ENCODE peak calls at places on chromosomes 16 and 17, in ten cellular contexts. V is kidney tubule cell; W is activated gamma-delta T cell treated with Interleukin-2 at 50 U/mL for 16 hours; O is dermis microvascular lymphatic vessel endothelial cell; B is mucosa of descending colon; R is NCI-H226; C is activated CD4-positive, CD25-positive, alpha-beta regulatory T cell; M is H54; A is lung; Z is left kidney. L is an unnamed sample.

GRCh38 chr17:32515677-32516383 is 29.0 kb downstream of the CDK5R1 start:
- DNase-seq in V (peak), W (no peak), O (no peak), B (no peak), R (no peak), C (no peak), M (no peak), A (no peak), Z (no peak), L (no peak)

GRCh38 chr17:49741692-49742076 is 22.2 kb downstream of the FAM117A start:
- DNase-seq in V (no peak), W (no peak), O (no peak), B (no peak), R (no peak), C (no peak), M (no peak), A (no peak), Z (no peak), L (no peak)

GRCh38 chr16:89502319-89502843 is 5.8 kb upstream of the SPG7 start:
- DNase-seq in V (peak), W (no peak), O (peak), B (peak), R (peak), C (no peak), M (peak), A (peak), Z (peak), L (no peak)

GRCh38 chr17:31318298-31319190 is 2.9 kb downstream of the EVI2A start:
- DNase-seq in V (peak), W (peak), O (no peak), B (no peak), R (peak), C (no peak), M (no peak), A (peak), Z (no peak), L (no peak)

GRCh38 chr17:76369804-76370203 is 14.6 kb upstream of the SPHK1 start:
- DNase-seq in V (no peak), W (no peak), O (no peak), B (no peak), R (no peak), C (no peak), M (no peak), A (no peak), Z (peak), L (peak)

GRCh38 chr16:80056334-80056733 is 455.8 kb upstream of the MAF start:
- DNase-seq in V (no peak), W (no peak), O (no peak), B (no peak), R (no peak), C (no peak), M (no peak), A (no peak), Z (no peak), L (no peak)

GRCh38 chr17:29956225-29956624 is 14.8 kb downstream of the EFCAB5 start:
- DNase-seq in V (no peak), W (no peak), O (no peak), B (no peak), R (no peak), C (no peak), M (no peak), A (no peak), Z (no peak), L (no peak)

GRCh38 chr16:86531193-86531550 is 20.8 kb downstream of the FOXF1 start:
- DNase-seq in V (no peak), W (no peak), O (no peak), B (peak), R (no peak), C (no peak), M (no peak), A (no peak), Z (no peak), L (no peak)

GRCh38 chr17:7914771-7915610 is 1.1 kb downstream of the RNF227 start:
- DNase-seq in V (no peak), W (no peak), O (peak), B (no peak), R (peak), C (no peak), M (peak), A (no peak), Z (no peak), L (no peak)

GRCh38 chr17:74512624-74513084 is 18.6 kb downstream of the CD300LB start:
- DNase-seq in V (peak), W (no peak), O (no peak), B (no peak), R (no peak), C (no peak), M (no peak), A (no peak), Z (peak), L (no peak)

GRCh38 chr16:2428051-2428786 is 1.0 kb upstream of the CCNF start:
- DNase-seq in V (peak), W (no peak), O (peak), B (peak), R (no peak), C (no peak), M (no peak), A (peak), Z (peak), L (no peak)

GRCh38 chr16:64950731-64951130 is 171.1 kb downstream of the CDH11 start:
- DNase-seq in V (no peak), W (no peak), O (no peak), B (peak), R (no peak), C (no peak), M (no peak), A (no peak), Z (no peak), L (no peak)

GRCh38 chr17:81412490-81413093 is 17.3 kb downstream of the BAHCC1 start:
- DNase-seq in V (no peak), W (peak), O (peak), B (no peak), R (no peak), C (no peak), M (no peak), A (no peak), Z (peak), L (no peak)

GRCh38 chr17:64635647-64636305 is 26.3 kb downstream of the SMURF2 start:
- DNase-seq in V (peak), W (no peak), O (peak), B (no peak), R (peak), C (no peak), M (no peak), A (no peak), Z (no peak), L (no peak)

GRCh38 chr16:11359370-11359769 is 14.1 kb downstream of the RMI2 start:
- DNase-seq in V (peak), W (no peak), O (no peak), B (no peak), R (peak), C (no peak), M (peak), A (peak), Z (peak), L (no peak)

GRCh38 chr16:7086842-7087616 is 245.6 kb upstream of the RBFOX1 start:
- DNase-seq in V (peak), W (no peak), O (no peak), B (no peak), R (peak), C (no peak), M (peak), A (peak), Z (peak), L (peak)

GRCh38 chr17:69763503-69763902 is 311.5 kb upstream of the KCNJ16 start:
- DNase-seq in V (peak), W (no peak), O (peak), B (no peak), R (no peak), C (no peak), M (no peak), A (no peak), Z (peak), L (no peak)

GRCh38 chr16:64152010-64152767 is 969.7 kb downstream of the CDH11 start:
- DNase-seq in V (no peak), W (no peak), O (no peak), B (no peak), R (no peak), C (no peak), M (no peak), A (no peak), Z (peak), L (no peak)

GRCh38 chr17:4604111-4604644 is 19.8 kb downstream of the SMTNL2 start:
- DNase-seq in V (peak), W (no peak), O (no peak), B (peak), R (no peak), C (no peak), M (no peak), A (no peak), Z (peak), L (no peak)

GRCh38 chr17:77854759-77855745 is 103.5 kb upstream of the TNRC6C start:
- DNase-seq in V (no peak), W (no peak), O (no peak), B (no peak), R (no peak), C (no peak), M (no peak), A (no peak), Z (no peak), L (no peak)

GRCh38 chr16:11302977-11303376 is 21.8 kb upstream of the PRM1 start:
- DNase-seq in V (no peak), W (no peak), O (no peak), B (no peak), R (no peak), C (no peak), M (no peak), A (peak), Z (no peak), L (no peak)

GRCh38 chr17:57892146-57892819 is 42.4 kb upstream of the MRPS23 start:
- DNase-seq in V (peak), W (peak), O (peak), B (peak), R (peak), C (peak), M (peak), A (peak), Z (peak), L (peak)

GRCh38 chr16:9331503-9331902 is 240.1 kb downstream of the HAPSTR1 start:
- DNase-seq in V (no peak), W (no peak), O (no peak), B (no peak), R (no peak), C (no peak), M (no peak), A (no peak), Z (no peak), L (no peak)

GRCh38 chr16:11299865-11300559 is 18.9 kb upstream of the PRM1 start:
- DNase-seq in V (no peak), W (no peak), O (no peak), B (no peak), R (no peak), C (no peak), M (no peak), A (no peak), Z (no peak), L (no peak)

GRCh38 chr17:77948690-77949114 is 9.8 kb upstream of the TNRC6C start:
- DNase-seq in V (peak), W (no peak), O (peak), B (no peak), R (no peak), C (no peak), M (peak), A (no peak), Z (peak), L (peak)

GRCh38 chr17:35084987-35085386 is 21.5 kb upstream of the RFFL start:
- DNase-seq in V (peak), W (no peak), O (no peak), B (no peak), R (peak), C (no peak), M (peak), A (no peak), Z (no peak), L (no peak)

GRCh38 chr17:81890447-81891302 is 711 bp downstream of the ALYREF start:
- DNase-seq in V (no peak), W (no peak), O (peak), B (peak), R (no peak), C (no peak), M (no peak), A (no peak), Z (peak), L (no peak)

GRCh38 chr16:56789360-56789759 is 59.4 kb downstream of the NUP93 start:
- DNase-seq in V (peak), W (peak), O (peak), B (no peak), R (peak), C (no peak), M (peak), A (peak), Z (peak), L (no peak)

GRCh38 chr17:74239169-74239568 is 25.8 kb downstream of the TTYH2 start:
- DNase-seq in V (no peak), W (no peak), O (no peak), B (no peak), R (no peak), C (no peak), M (no peak), A (no peak), Z (no peak), L (no peak)

GRCh38 chr17:10059684-10060211 is 138.7 kb downstream of the GAS7 start:
- DNase-seq in V (no peak), W (no peak), O (no peak), B (no peak), R (no peak), C (no peak), M (no peak), A (no peak), Z (peak), L (no peak)

GRCh38 chr17:78342438-78343098 is 17.3 kb downstream of the SOCS3 start:
- DNase-seq in V (peak), W (no peak), O (peak), B (peak), R (peak), C (no peak), M (peak), A (no peak), Z (peak), L (peak)

GRCh38 chr16:67181346-67181745 is 2.4 kb downstream of the MATCAP1 start:
- DNase-seq in V (peak), W (no peak), O (peak), B (no peak), R (peak), C (no peak), M (peak), A (no peak), Z (no peak), L (no peak)

GRCh38 chr16:21646721-21647561 is 5.5 kb downstream of the IGSF6 start:
- DNase-seq in V (no peak), W (peak), O (no peak), B (peak), R (no peak), C (peak), M (no peak), A (no peak), Z (no peak), L (no peak)

GRCh38 chr16:73036074-73036826 is 11.7 kb downstream of the ZFHX3 start:
- DNase-seq in V (peak), W (no peak), O (no peak), B (no peak), R (no peak), C (no peak), M (no peak), A (no peak), Z (peak), L (peak)

GRCh38 chr17:4342535-4342934 is 23.9 kb downstream of the UBE2G1 start:
- DNase-seq in V (no peak), W (no peak), O (no peak), B (no peak), R (no peak), C (no peak), M (no peak), A (no peak), Z (no peak), L (no peak)

GRCh38 chr16:66359012-66359411 is 7.5 kb upstream of the CDH5 start:
- DNase-seq in V (peak), W (no peak), O (peak), B (no peak), R (no peak), C (no peak), M (peak), A (no peak), Z (no peak), L (no peak)

GRCh38 chr17:77096570-77097214 is 44.1 kb upstream of the SEC14L1 start:
- DNase-seq in V (peak), W (no peak), O (peak), B (no peak), R (peak), C (no peak), M (no peak), A (no peak), Z (peak), L (no peak)

GRCh38 chr16:46853713-46854443 is 22.9 kb upstream of the C16orf87 start:
- DNase-seq in V (peak), W (peak), O (peak), B (no peak), R (peak), C (peak), M (peak), A (peak), Z (peak), L (peak)

GRCh38 chr16:66889622-66890021 is 9.3 kb downstream of the PDP2 start:
- DNase-seq in V (no peak), W (no peak), O (no peak), B (no peak), R (no peak), C (no peak), M (no peak), A (no peak), Z (no peak), L (no peak)